ENCODE peak calls at places on chromosomes 7 and 10, in seven cellular contexts. A is esophagus muscularis mucosa; E is HTR-8/SVneo; O is DMS 273 treated with DMSO at 0.1 percent for 48 hours; F is C1 segment of cervical spinal cord; D is GM10248; N is stimulated activated naive CD8-positive, alpha-beta T cell treated with anti-CD3 and anti-CD28 coated beads, Interleukin-15, amount 100 ng/mL, for 72 hours. L is an unnamed sample.

GRCh38 chr10:77586719-77587423 is 50.7 kb downstream of the KCNMA1 start:
- DNase-seq in D (no peak), F (peak; percentile 30), N (no peak), E (peak; percentile 47), A (no peak), O (no peak), L (peak; percentile 92)

GRCh38 chr10:11149499-11149898 is 131.8 kb downstream of the CELF2 start:
- DNase-seq in E (no peak), A (no peak), O (no peak), N (peak; percentile 60), F (no peak), D (no peak), L (no peak)

GRCh38 chr7:129502708-129503685 is 666 bp downstream of the SMKR1 start:
- DNase-seq in A (no peak), D (peak; percentile 48), F (no peak), N (no peak), O (no peak), E (no peak), L (no peak)

GRCh38 chr10:84185526-84186175 is 8.7 kb upstream of the CDHR1 start:
- DNase-seq in F (no peak), O (no peak), D (no peak), E (no peak), N (no peak), A (no peak), L (no peak)

GRCh38 chr10:90288403-90288933 is 569.4 kb downstream of the HTR7 start:
- DNase-seq in A (no peak), O (no peak), F (peak; percentile 14), D (no peak), E (no peak), N (no peak), L (no peak)

GRCh38 chr10:60807499-60807898 is 29.2 kb downstream of the CDK1 start:
- DNase-seq in E (no peak), A (no peak), N (no peak), O (no peak), D (no peak), F (no peak), L (no peak)

GRCh38 chr7:101950450-101951119 is 133.2 kb downstream of the CUX1 start:
- DNase-seq in O (peak; percentile 70), N (no peak), F (no peak), E (no peak), A (no peak), D (no peak), L (peak; percentile 51)

GRCh38 chr7:1243964-1244416 is 11.3 kb downstream of the UNCX start:
- DNase-seq in F (no peak), A (no peak), N (no peak), D (no peak), O (no peak), E (no peak), L (no peak)

GRCh38 chr7:115546790-115547189 is 483.8 kb downstream of the TFEC start:
- DNase-seq in O (no peak), F (no peak), A (no peak), N (no peak), E (no peak), D (no peak), L (no peak)

GRCh38 chr10:124174071-124174566 is 80.7 kb upstream of the CHST15 start:
- DNase-seq in F (no peak), A (no peak), O (no peak), D (no peak), N (no peak), E (no peak), L (no peak)

GRCh38 chr7:36348256-36348655 is 41.4 kb upstream of the ANLN start:
- DNase-seq in E (peak; percentile 23), O (no peak), D (no peak), N (no peak), F (no peak), A (no peak), L (peak; percentile 52)

GRCh38 chr7:30924624-30925023 is 13.0 kb downstream of the AQP1 start:
- DNase-seq in N (peak; percentile 2), E (no peak), O (no peak), D (no peak), F (no peak), A (peak; percentile 60), L (no peak)

GRCh38 chr10:86164912-86165311 is 201.7 kb downstream of the GRID1 start:
- DNase-seq in O (no peak), E (no peak), N (no peak), F (no peak), A (no peak), D (no peak), L (no peak)

GRCh38 chr10:110893559-110894179 is 21.9 kb downstream of the PDCD4 start:
- DNase-seq in N (no peak), A (no peak), O (no peak), F (no peak), E (no peak), D (peak; percentile 28), L (no peak)

GRCh38 chr7:29385214-29385613 is 178.4 kb upstream of the PRR15 start:
- DNase-seq in D (no peak), A (peak; percentile 39), O (no peak), F (no peak), N (no peak), E (no peak), L (no peak)

GRCh38 chr10:105793071-105793470 is 1152.0 kb downstream of the SORCS3 start:
- DNase-seq in O (no peak), A (no peak), N (no peak), F (no peak), D (no peak), E (no peak), L (peak; percentile 13)

GRCh38 chr10:128867119-128867518 is 599.9 kb upstream of the MGMT start:
- DNase-seq in A (peak; percentile 86), E (no peak), D (no peak), F (no peak), N (no peak), O (no peak), L (no peak)

GRCh38 chr10:119947325-119947724 is 54.8 kb downstream of the SEC23IP start:
- DNase-seq in F (no peak), A (no peak), E (no peak), N (no peak), D (no peak), O (no peak), L (no peak)

GRCh38 chr7:133688483-133689239 is 435.8 kb downstream of the EXOC4 start:
- DNase-seq in O (no peak), D (no peak), E (no peak), N (no peak), F (no peak), A (no peak), L (peak; percentile 55)

GRCh38 chr7:68224041-68224534 is 1227.5 kb downstream of the TYW1 start:
- DNase-seq in D (no peak), A (no peak), N (no peak), E (no peak), O (no peak), F (peak; percentile 70), L (no peak)

GRCh38 chr7:46218461-46219202 is 297.6 kb upstream of the IGFBP3 start:
- DNase-seq in O (no peak), F (no peak), E (no peak), A (no peak), D (peak; percentile 1), N (no peak), L (no peak)

GRCh38 chr7:14787551-14787950 is 115.0 kb downstream of the DGKB start:
- DNase-seq in D (no peak), N (no peak), A (no peak), E (no peak), O (no peak), F (no peak), L (no peak)

GRCh38 chr10:74825371-74826141 is 844 bp upstream of the KAT6B start:
- DNase-seq in E (no peak), F (peak; percentile 78), D (no peak), N (no peak), A (peak; percentile 93), O (no peak), L (peak; percentile 12)

GRCh38 chr10:117138838-117139580 is 939 bp upstream of the VAX1 start:
- DNase-seq in D (no peak), E (no peak), F (no peak), O (no peak), A (no peak), N (no peak), L (no peak)

GRCh38 chr10:12710594-12711343 is 290.7 kb downstream of the CCDC3 start:
- DNase-seq in E (peak; percentile 68), F (peak; percentile 42), N (peak; percentile 87), O (peak; percentile 7), D (peak; percentile 82), A (peak; percentile 96), L (peak; percentile 48)

GRCh38 chr7:100803398-100804161 is 23.7 kb downstream of the EPHB4 start:
- DNase-seq in D (peak; percentile 94), F (peak; percentile 77), A (peak; percentile 96), N (peak; percentile 23), O (peak; percentile 93), E (peak; percentile 85), L (peak; percentile 62)

GRCh38 chr7:84502222-84502621 is 307.6 kb upstream of the SEMA3A start:
- DNase-seq in E (no peak), A (no peak), F (no peak), D (no peak), N (no peak), O (no peak), L (no peak)

GRCh38 chr10:27312854-27313253 is 72.3 kb upstream of the ACBD5 start:
- DNase-seq in F (no peak), E (no peak), D (no peak), A (no peak), N (no peak), O (no peak), L (no peak)

GRCh38 chr7:74217455-74218342 is 7.9 kb downstream of the LAT2 start:
- DNase-seq in N (peak; percentile 31), D (peak; percentile 64), O (peak; percentile 46), E (no peak), A (no peak), F (peak; percentile 43), L (no peak)

GRCh38 chr7:21916629-21917028 is 29.1 kb downstream of the CDCA7L start:
- DNase-seq in O (no peak), F (no peak), D (no peak), E (no peak), N (no peak), A (no peak), L (no peak)

GRCh38 chr10:89515031-89515841 is 20.2 kb downstream of the SLC16A12 start:
- DNase-seq in O (no peak), F (no peak), N (no peak), D (no peak), E (peak; percentile 6), A (no peak), L (peak; percentile 100)

GRCh38 chr10:115762029-115762428 is 511.0 kb downstream of the GFRA1 start:
- DNase-seq in A (no peak), N (no peak), E (no peak), D (no peak), O (no peak), F (no peak), L (peak; percentile 24)

L was measured in skeletal muscle cell.